ENCODE peak calls at places on chromosomes 16 and 17, in four cellular contexts. C is sigmoid colon, I is H9, S is foreskin keratinocyte. M is an unnamed sample.

GRCh38 chr17:60086822-60087591 is 8.3 kb upstream of the HEATR6 start:
- DNase-seq in C (no peak), I (no peak), S (no peak), M (no peak)

GRCh38 chr16:86186361-86186760 is 287.4 kb downstream of the IRF8 start:
- DNase-seq in C (no peak), I (no peak), S (no peak), M (no peak)

GRCh38 chr16:71628810-71629209 is 2.8 kb downstream of the MARVELD3 start:
- DNase-seq in C (no peak), I (no peak), S (peak; percentile 71), M (no peak)

GRCh38 chr17:3988297-3989120 is 24.3 kb upstream of the ATP2A3 start:
- DNase-seq in C (no peak), I (peak; percentile 26), S (no peak), M (no peak)

GRCh38 chr16:3246876-3247275 is 9.6 kb downstream of the MEFV start:
- DNase-seq in C (no peak), I (no peak), S (no peak), M (no peak)

GRCh38 chr16:54193656-54194007 is 93.0 kb downstream of the IRX3 start:
- DNase-seq in C (peak; percentile 76), I (peak; percentile 91), S (peak; percentile 28), M (peak; percentile 70)

GRCh38 chr17:33716937-33717336 is 423.8 kb upstream of the ASIC2 start:
- DNase-seq in C (no peak), I (no peak), S (no peak), M (no peak)

GRCh38 chr17:42107597-42108576 is 4.6 kb downstream of the DHX58 start:
- DNase-seq in C (peak; percentile 84), I (peak; percentile 99), S (peak; percentile 54), M (peak; percentile 83)

GRCh38 chr16:66502020-66502913 is 47.7 kb downstream of the TK2 start:
- DNase-seq in C (peak; percentile 88), I (no peak), S (no peak), M (peak; percentile 76)

DNA sequence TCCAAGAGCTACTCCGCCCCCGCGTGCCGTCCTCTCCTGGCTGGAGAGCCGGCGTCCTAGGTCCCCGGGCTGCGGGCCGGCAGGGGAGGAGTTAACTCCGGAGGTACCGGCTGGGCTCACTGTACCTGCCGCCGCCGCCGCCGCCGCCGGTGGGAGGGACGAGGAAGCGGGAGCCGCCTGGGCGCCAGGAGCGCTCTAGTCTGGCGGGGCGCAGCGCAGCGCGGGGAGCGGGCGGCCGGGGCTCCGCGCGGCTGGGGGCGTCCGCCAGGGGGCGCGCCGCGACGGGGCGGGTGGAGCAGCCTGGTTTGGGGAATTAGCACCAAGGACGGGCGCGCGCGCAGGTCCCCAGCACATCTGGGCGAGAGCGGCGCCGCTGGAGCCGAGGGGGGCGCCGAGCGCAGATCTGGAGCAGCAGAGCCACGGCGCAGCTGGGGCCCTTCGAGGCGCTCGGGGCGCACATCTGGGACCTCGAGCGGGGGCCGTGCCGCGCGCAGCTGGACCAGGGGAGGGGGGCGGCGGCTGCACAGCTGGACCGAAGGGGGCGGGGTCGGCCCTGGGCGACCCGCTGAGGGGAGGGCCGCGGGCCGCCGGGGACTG is at the start of gene NXPH3:
- DNase-seq in C (peak; percentile 89), I (peak; percentile 94), S (no peak), M (peak; percentile 84)
- H3K27ac ChIP-seq in C (peak within 1 kb of the TSS; percentile 96), I (no peak within 1 kb of the TSS), S (no peak within 1 kb of the TSS), M (no peak within 1 kb of the TSS)

GRCh38 chr16:88770459-88771293 is 14.3 kb downstream of the PIEZO1 start:
- DNase-seq in C (peak; percentile 94), I (peak; percentile 92), S (peak; percentile 54), M (peak; percentile 81)
- H3K4me1 ChIP-seq in C (no peaks in the 10 kb centered on the region), I (no peaks in the 10 kb centered on the region), S (peaks cover 13% of the 10 kb centered on the region), M (peaks cover 10% of the 10 kb centered on the region)

DNA sequence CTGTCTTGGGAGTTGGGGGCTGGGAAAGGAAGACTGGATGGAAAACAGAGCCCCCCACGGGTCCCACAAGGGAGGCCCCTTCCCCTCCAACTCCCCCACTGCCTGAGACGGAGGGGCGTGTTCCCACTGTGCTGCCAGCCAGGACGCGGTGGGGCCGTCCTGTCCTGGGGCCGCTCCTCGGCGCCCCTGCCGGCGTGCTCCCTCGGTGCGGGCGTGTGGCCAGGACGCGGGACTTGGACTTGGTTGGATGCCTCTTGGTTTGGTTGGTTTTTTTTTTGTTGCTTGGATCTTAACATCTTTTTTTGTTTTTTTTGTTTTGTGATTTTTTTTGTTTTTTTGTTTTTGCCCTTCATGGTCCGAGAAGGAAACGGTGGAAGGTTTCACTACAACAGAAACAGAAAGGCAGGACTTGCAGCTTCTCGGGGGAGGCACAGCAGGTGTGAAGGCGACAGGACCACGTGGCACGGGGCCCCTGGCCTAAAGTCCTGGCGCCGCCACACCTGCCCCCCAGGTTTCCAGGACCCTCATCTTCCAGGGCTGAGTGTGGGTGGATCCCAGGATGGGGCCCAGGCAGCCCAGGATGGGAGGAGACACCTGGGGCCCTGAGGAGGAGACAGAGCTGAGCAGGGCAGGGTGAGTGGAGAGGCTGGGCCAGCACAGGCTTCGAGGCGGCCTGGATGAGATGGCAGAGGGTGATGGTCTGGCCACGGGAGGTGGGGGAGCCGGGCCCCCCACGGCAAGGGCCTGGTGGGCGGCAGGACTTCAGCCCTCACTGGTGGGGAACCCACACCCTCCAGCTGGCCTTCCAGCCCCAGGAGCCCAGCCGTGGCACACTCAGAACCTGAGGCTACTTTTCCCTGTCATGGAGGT is 16.1 kb downstream of the ENGASE start:
- DNase-seq in C (no peak), I (peak; percentile 71), S (no peak), M (peak; percentile 57)
- TF ChIP-seq CTCF in C (no peak), I (peak; percentile 41), S (peak; percentile 50), M (no peak)

GRCh38 chr17:1455748-1456599 is at the start of gene CRK:
- DNase-seq in C (peak; percentile 98), I (peak; percentile 98), S (peak; percentile 71), M (peak; percentile 99)

GRCh38 chr17:1464186-1464585 is 8.2 kb upstream of the CRK start:
- DNase-seq in C (no peak), I (no peak), S (no peak), M (no peak)

GRCh38 chr17:1461193-1461944 is 5.3 kb upstream of the CRK start:
- DNase-seq in C (no peak), I (no peak), S (no peak), M (no peak)

GRCh38 chr17:1462164-1463112 is 6.4 kb upstream of the CRK start:
- DNase-seq in C (no peak), I (no peak), S (no peak), M (no peak)

DNA sequence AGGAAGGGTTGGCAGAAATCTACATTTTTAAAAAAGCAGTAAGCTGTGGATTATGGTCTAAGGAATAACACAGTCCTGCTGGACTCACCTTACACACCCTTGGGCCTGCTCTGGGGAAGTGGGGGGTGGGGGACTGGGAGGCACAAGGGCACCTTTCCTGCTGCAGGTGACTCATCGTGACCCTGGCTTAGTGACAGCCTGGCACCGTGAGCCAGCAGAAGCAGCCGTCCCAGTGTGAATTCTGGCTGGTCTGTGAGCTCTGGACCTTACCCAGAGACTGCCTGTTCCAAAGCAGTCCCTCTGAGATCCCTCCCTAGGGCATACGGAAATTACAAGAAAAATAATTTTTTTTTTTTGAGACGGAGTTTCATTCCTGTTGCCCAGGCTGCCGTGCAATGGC is 4.2 kb upstream of the CRK start:
- DNase-seq in C (peak; percentile 83), I (no peak), S (no peak), M (peak; percentile 95)
- H3K27ac ChIP-seq in C (peak overlapping the region; percentile 66), I (no peak overlapping the region), S (no peak overlapping the region), M (peak overlapping the region; percentile 72)

DNA sequence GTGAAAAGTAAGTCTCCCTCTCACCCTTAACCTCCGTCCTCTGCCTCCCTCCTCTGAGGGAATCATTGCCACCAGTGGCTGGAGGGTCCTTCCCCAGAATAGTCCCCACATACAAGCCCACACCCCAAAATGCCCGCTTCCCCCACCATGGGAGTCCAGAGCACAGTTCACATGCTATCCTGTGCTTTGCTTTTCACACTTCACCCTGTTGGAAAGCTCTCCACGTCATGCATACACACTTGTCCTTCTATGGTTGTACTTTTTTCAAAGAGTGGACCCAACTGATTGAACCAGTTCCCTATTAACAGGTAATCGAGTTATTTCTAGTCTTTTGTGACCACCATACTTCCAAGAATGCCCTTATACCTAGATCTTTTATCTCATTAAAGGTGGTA is 23.7 kb upstream of the KIFC3 start:
- DNase-seq in C (no peak), I (no peak), S (no peak), M (no peak)
- H3K4me1 ChIP-seq in C (no peaks in the 10 kb centered on the region), I (no peaks in the 10 kb centered on the region), S (no peaks in the 10 kb centered on the region), M (peaks cover 26% of the 10 kb centered on the region)

GRCh38 chr16:576823-577201 is 7.0 kb downstream of the PIGQ start:
- DNase-seq in C (no peak), I (peak; percentile 73), S (no peak), M (no peak)
- TF ChIP-seq CTCF in C (no peak), I (peak; percentile 50), S (no peak), M (no peak)

DNA sequence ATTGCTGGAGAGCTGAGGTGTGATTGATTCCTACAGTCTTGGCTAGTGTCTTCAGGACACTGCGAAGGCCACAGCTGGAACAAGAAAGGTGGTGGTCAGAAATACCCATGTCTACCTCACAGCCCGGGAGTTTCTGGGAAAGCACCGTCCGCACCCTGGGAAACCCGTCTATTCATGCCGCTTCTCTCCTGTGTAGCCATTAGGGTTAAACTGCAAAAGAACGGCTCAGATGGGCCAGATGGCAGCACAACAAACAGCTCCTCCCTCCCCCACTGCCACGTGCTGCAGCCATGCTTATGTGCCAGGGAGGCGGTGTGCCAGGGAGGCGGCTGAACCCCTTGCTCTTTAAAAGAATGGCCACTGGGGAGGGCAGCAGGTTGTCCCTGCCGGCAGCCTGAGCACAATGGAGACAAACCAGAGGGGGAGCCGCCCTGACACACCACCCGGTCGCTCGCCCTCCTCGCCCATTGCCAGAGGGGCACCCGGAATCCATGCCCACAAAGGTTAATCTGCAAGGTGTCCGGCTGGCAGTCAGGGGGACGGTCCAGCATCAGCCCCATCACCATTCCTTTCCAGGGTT is 65.2 kb downstream of the CYTH1 start:
- DNase-seq in C (peak; percentile 91), I (no peak), S (no peak), M (peak; percentile 76)
- H3K27ac ChIP-seq in C (peak overlapping the region; percentile 71), I (no peak overlapping the region), S (peak overlapping the region; percentile 56), M (peak overlapping the region; percentile 78)